ENCODE peak calls at places on chromosomes 4 and X, in eight cellular contexts. I is D341Med; K is bronchial epithelial cell; J is ACHN; P is upper lobe of right lung; E is stimulated activated CD4-positive, alpha-beta T cell treated with anti-CD3 and anti-CD28 coated beads, Interleukin-15, amount 100 ng/mL, for 1 hour; U is AG04450; W is activated T-cell treated with anti-CD3 and anti-CD28 coated beads for 24 hours. Z is an unnamed sample.

GRCh38 chr4:95637047-95637600 is 88.4 kb upstream of the UNC5C start:
- DNase-seq in I (peak; percentile 35), K (peak; percentile 31), J (peak; percentile 30), P (no peak), E (no peak), U (no peak), W (no peak), Z (no peak)

GRCh38 chr4:141127884-141128283 is 5.4 kb downstream of the RNF150 start:
- DNase-seq in I (no peak), K (no peak), J (no peak), P (no peak), E (no peak), U (no peak), W (no peak), Z (no peak)

GRCh38 chr4:102598102-102598758 is 97.1 kb downstream of the NFKB1 start:
- DNase-seq in I (no peak), K (no peak), J (no peak), P (no peak), E (no peak), U (no peak), W (no peak), Z (no peak)

GRCh38 chr4:172758586-172759340 is 409.8 kb upstream of the GALNT7 start:
- DNase-seq in I (no peak), K (peak; percentile 82), J (peak; percentile 2), P (no peak), E (no peak), U (peak; percentile 46), W (no peak), Z (no peak)

GRCh38 chrX:148270499-148270898 is 229.9 kb upstream of the AFF2 start:
- DNase-seq in I (no peak), K (no peak), J (no peak), P (no peak), E (no peak), U (no peak), W (no peak), Z (no peak)

GRCh38 chr4:125091031-125091540 is 223.7 kb upstream of the FAT4 start:
- DNase-seq in I (no peak), K (no peak), J (no peak), P (no peak), E (no peak), U (no peak), W (no peak), Z (no peak)

GRCh38 chr4:23891064-23891421 is 1.2 kb upstream of the PPARGC1A start:
- DNase-seq in I (no peak), K (no peak), J (no peak), P (no peak), E (no peak), U (no peak), W (no peak), Z (no peak)

GRCh38 chr4:26171953-26172352 is 148.9 kb upstream of the RBPJ start:
- DNase-seq in I (no peak), K (no peak), J (no peak), P (no peak), E (no peak), U (peak; percentile 99), W (no peak), Z (no peak)

Z was measured in central memory CD8-positive, alpha-beta T cell.